ENCODE peak calls at places on chromosome 15, in nine cellular contexts. F is mammary epithelial cell, P is astrocyte of the spinal cord, A is GM12865, K is fibroblast of mammary gland, L is fibroblast of lung, W is choroid plexus epithelial cell, J is mesothelial cell of epicardium, N is prostate gland. S is an unnamed sample.

GRCh38 chr15:81161215-81161673 is 27.2 kb downstream of the CFAP161 start:
- DNase-seq in F (no peak), J (no peak), N (no peak), A (peak), L (no peak), P (no peak), K (no peak), W (no peak), S (no peak)

GRCh38 chr15:68819451-68820204 is 1.1 kb downstream of the ANP32A start:
- DNase-seq in K (peak), A (peak), L (peak), P (peak), F (peak), W (peak), N (peak), J (no peak), S (no peak)

GRCh38 chr15:67700023-67700422 is 125.3 kb upstream of the SKOR1 start:
- DNase-seq in J (no peak), N (no peak), K (peak), P (no peak), L (peak), A (no peak), F (no peak), W (no peak), S (no peak)

GRCh38 chr15:35784745-35785144 is 238.8 kb upstream of the DPH6 start:
- DNase-seq in K (no peak), N (no peak), L (no peak), A (no peak), W (peak), F (no peak), J (no peak), P (peak), S (no peak)

GRCh38 chr15:69032703-69033373 is 18.3 kb downstream of the NOX5 start:
- DNase-seq in J (no peak), K (no peak), W (no peak), A (no peak), N (no peak), L (no peak), P (no peak), F (no peak), S (no peak)

GRCh38 chr15:44087578-44088190 is 107.4 kb downstream of the FRMD5 start:
- DNase-seq in A (no peak), J (no peak), P (peak), F (peak), N (no peak), W (peak), K (peak), L (peak), S (no peak)

GRCh38 chr15:75107905-75108838 is 84.8 kb downstream of the PPCDC start:
- DNase-seq in L (peak), J (no peak), P (peak), W (peak), A (peak), K (peak), N (no peak), F (peak), S (no peak)

GRCh38 chr15:88141490-88141889 is 115.0 kb downstream of the NTRK3 start:
- DNase-seq in L (no peak), K (no peak), F (no peak), J (no peak), N (no peak), P (no peak), W (no peak), A (no peak), S (no peak)

GRCh38 chr15:66563566-66564110 is 2.2 kb downstream of the LCTL start:
- DNase-seq in K (no peak), P (no peak), L (no peak), A (no peak), W (no peak), J (no peak), F (no peak), N (no peak), S (no peak)

GRCh38 chr15:35496585-35496984 is 49.4 kb downstream of the DPH6 start:
- DNase-seq in N (no peak), J (no peak), A (peak), W (no peak), P (no peak), K (peak), F (no peak), L (no peak), S (no peak)

GRCh38 chr15:88982304-88982945 is 69.2 kb upstream of the MFGE8 start:
- DNase-seq in A (peak), N (no peak), F (no peak), L (peak), J (no peak), K (peak), W (peak), P (peak), S (no peak)

GRCh38 chr15:76904461-76905012 is 603 bp downstream of the SCAPER start:
- DNase-seq in N (peak), A (peak), P (peak), W (peak), L (peak), J (no peak), F (peak), K (peak), S (no peak)

GRCh38 chr15:85125056-85125661 is 143.5 kb downstream of the PDE8A start:
- DNase-seq in L (peak), P (peak), F (peak), A (no peak), N (no peak), J (no peak), W (peak), K (peak), S (no peak)

GRCh38 chr15:75063889-75064288 is 40.5 kb downstream of the PPCDC start:
- DNase-seq in W (no peak), K (no peak), J (no peak), P (no peak), L (no peak), N (no peak), A (no peak), F (no peak), S (no peak)

GRCh38 chr15:101294731-101295606 is at the start of gene SNRPA1:
- DNase-seq in L (peak), A (peak), P (peak), K (peak), F (peak), N (peak), W (peak), J (peak), S (peak)

GRCh38 chr15:101188517-101189340 is 63.1 kb downstream of the CHSY1 start:
- DNase-seq in P (peak), A (peak), J (no peak), K (peak), L (peak), F (no peak), W (peak), N (no peak), S (no peak)

GRCh38 chr15:38707802-38708671 is 143.4 kb upstream of the RASGRP1 start:
- DNase-seq in L (peak), F (peak), N (peak), K (peak), A (peak), P (peak), J (no peak), W (peak), S (no peak)

GRCh38 chr15:26177816-26178215 is 314.7 kb upstream of the ATP10A start:
- DNase-seq in J (no peak), W (no peak), F (no peak), N (no peak), P (no peak), K (no peak), A (no peak), L (no peak), S (no peak)

GRCh38 chr15:51726302-51727073 is 11.0 kb downstream of the LYSMD2 start:
- DNase-seq in L (peak), A (peak), F (peak), J (no peak), K (peak), W (peak), N (no peak), P (peak), S (peak)

GRCh38 chr15:50358805-50359204 is 3.8 kb upstream of the GABPB1 start:
- DNase-seq in A (peak), F (peak), K (peak), W (peak), P (peak), L (peak), J (no peak), N (no peak), S (no peak)

GRCh38 chr15:88814393-88814792 is 11.2 kb downstream of the ACAN start:
- DNase-seq in A (no peak), J (no peak), K (no peak), P (no peak), N (no peak), F (no peak), L (no peak), W (no peak), S (no peak)

GRCh38 chr15:67187351-67187854 is 67.1 kb downstream of the AAGAB start:
- DNase-seq in L (no peak), K (no peak), A (no peak), P (no peak), F (no peak), N (no peak), J (no peak), W (peak), S (no peak)

GRCh38 chr15:26013946-26014345 is 150.8 kb upstream of the ATP10A start:
- DNase-seq in A (no peak), K (no peak), P (no peak), J (no peak), N (no peak), L (no peak), F (no peak), W (no peak), S (no peak)

GRCh38 chr15:70259640-70260066 is 161.9 kb upstream of the TLE3 start:
- DNase-seq in J (no peak), A (no peak), N (no peak), K (no peak), L (no peak), W (no peak), P (no peak), F (no peak), S (no peak)

GRCh38 chr15:35471024-35471423 is 74.9 kb downstream of the DPH6 start:
- DNase-seq in J (no peak), K (no peak), L (no peak), N (no peak), A (no peak), F (no peak), P (no peak), W (no peak), S (no peak)

GRCh38 chr15:50879016-50879415 is 29.5 kb upstream of the AP4E1 start:
- DNase-seq in P (no peak), N (no peak), W (no peak), K (no peak), J (no peak), L (no peak), A (peak), F (no peak), S (no peak)

GRCh38 chr15:88535607-88536313 is 10.7 kb downstream of the DET1 start:
- DNase-seq in F (no peak), K (no peak), P (no peak), J (no peak), A (no peak), N (no peak), L (no peak), W (no peak), S (no peak)

GRCh38 chr15:33007295-33007855 is 187.1 kb downstream of the FMN1 start:
- DNase-seq in F (peak), N (no peak), K (peak), P (peak), W (peak), J (no peak), L (peak), A (no peak), S (no peak)

GRCh38 chr15:76398301-76398700 is 61.7 kb downstream of the ISL2 start:
- DNase-seq in A (no peak), P (no peak), K (no peak), F (no peak), W (no peak), J (no peak), N (no peak), L (no peak), S (no peak)

DNA sequence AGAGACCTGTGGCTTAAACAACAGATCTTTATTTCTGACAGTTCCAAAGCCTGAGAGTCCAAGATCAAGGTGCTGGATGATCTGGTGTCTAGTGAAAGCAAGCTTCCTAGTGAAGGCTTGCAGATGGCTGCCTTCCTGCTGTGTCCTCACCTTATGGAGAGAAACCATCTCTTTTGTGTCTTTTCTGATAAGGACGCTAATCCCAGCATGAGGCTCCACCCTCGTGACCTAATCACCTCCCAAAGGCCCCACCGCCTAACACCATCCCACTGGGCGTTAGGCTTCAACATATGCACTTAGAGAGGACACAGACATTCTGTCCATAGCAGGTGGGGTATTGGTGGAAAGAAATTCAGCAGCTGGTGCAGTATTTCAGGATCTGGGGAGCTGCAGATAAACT is 19.8 kb upstream of the LYSMD4 start:
- DNase-seq in A (no peak), J (no peak), P (no peak), N (no peak), F (no peak), L (no peak), W (no peak), K (no peak), S (no peak)
- TF ChIP-seq CTCF in A (no peak), J (no peak), P (no peak), N (no peak), F (no peak), L (no peak), W (no peak), K (no peak), S (no peak)

GRCh38 chr15:99492716-99493115 is 73.1 kb upstream of the MEF2A start:
- DNase-seq in P (no peak), L (no peak), N (no peak), W (no peak), J (no peak), F (no peak), K (no peak), A (no peak), S (no peak)
- TF ChIP-seq CTCF in P (no peak), L (no peak), N (no peak), W (no peak), J (no peak), F (no peak), K (no peak), A (no peak), S (no peak)

DNA sequence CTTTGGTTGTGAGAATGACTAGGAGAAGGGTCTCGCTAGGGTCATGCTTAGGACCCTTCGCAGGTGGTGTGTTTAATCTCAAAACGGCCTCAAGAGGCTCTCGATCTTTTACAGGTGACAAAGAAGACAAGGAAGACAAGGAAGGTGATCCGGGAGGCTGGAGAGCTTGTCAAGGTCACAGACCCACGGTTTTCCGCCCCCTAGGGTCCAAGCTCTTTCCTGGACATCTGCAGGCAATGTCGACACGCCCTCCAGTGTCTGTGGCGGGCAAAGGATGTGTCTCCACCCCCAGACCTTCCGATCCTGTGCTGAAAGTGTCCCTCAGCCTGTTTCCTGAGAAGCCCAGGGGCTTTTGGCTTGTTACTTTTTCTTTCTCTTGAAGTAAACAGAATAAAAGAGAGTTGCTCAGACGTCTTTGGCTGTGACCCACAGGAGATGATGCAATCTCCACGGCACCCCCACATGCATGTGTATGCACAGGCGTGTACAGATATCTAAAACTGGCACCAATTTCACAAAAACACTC is 108.7 kb downstream of the KLF13 start:
- DNase-seq in P (peak), W (peak), K (peak), L (peak), N (peak), F (peak), A (peak), J (no peak), S (no peak)
- TF ChIP-seq CTCF in P (peak), W (peak), K (peak), L (peak), N (peak), F (peak), A (peak), J (no peak), S (no peak)

GRCh38 chr15:78947506-78947905 is 2.7 kb upstream of the CTSH start:
- DNase-seq in A (no peak), P (no peak), W (no peak), J (no peak), N (no peak), K (no peak), F (no peak), L (no peak), S (no peak)

GRCh38 chr15:78950343-78950742 is 5.5 kb upstream of the CTSH start:
- DNase-seq in N (no peak), W (no peak), F (no peak), K (no peak), J (no peak), P (no peak), A (no peak), L (no peak), S (no peak)

GRCh38 chr15:78951841-78952238 is 7.0 kb upstream of the CTSH start:
- DNase-seq in F (peak), N (no peak), A (no peak), J (no peak), K (no peak), W (peak), P (no peak), L (peak), S (no peak)

GRCh38 chr15:78949461-78949860 is 4.6 kb upstream of the CTSH start:
- DNase-seq in W (no peak), L (no peak), J (no peak), P (no peak), K (no peak), F (peak), N (peak), A (no peak), S (no peak)

DNA sequence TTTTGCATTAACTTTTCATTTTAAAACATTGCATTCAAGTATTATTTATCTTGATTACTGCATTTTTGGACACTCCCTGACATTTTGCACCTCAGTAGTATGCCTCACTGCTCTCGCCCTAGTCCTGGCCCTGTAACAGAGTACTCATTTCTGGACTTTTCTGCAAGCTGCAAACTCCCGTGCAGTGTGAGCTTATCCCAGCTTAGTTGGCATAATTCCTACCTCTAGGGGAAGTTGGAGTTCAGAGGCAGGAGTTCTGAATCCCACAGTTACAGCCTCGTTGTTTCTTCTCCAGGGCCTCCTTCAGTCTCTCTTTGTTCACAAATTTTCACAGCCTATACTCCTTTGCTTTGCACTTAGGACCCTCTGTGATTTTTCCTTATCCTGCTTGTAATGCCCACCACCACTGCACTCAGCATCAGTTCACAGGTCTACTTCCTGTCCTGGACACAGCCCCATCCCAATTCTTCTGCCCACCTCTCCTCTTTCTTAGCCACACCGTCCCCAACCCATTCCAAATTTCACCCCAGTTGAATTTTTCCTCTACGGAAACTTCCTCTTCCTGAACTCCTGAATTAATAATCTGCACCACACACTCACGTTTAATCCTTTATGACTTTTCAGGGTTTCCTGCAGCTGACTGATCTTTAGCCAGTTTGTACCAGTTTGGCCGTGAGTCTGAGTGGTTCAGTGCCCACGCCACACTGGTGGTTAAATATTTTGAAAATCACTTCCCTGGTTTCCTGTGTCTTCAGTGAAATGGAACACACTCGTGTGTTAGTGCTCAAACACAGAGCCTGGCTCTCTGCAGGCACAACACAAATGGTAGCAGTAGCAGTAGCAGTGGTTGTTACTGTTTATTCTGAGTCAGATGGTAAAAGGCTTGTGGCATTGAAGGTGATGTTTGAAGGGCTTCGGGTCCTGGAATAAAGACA is 6.3 kb upstream of the CTSH start:
- DNase-seq in L (peak), K (no peak), P (peak), W (peak), J (no peak), A (peak), F (peak), N (no peak), S (no peak)
- TF ChIP-seq CTCF in L (peak), K (peak), P (peak), W (peak), J (peak), A (no peak), F (peak), N (peak), S (no peak)

GRCh38 chr15:63668601-63669000 is 71.4 kb downstream of the FBXL22 start:
- DNase-seq in N (no peak), L (no peak), W (no peak), J (no peak), A (peak), K (no peak), P (no peak), F (no peak), S (no peak)
- TF ChIP-seq CTCF in N (no peak), L (no peak), W (no peak), J (no peak), A (no peak), K (no peak), P (no peak), F (no peak), S (no peak)

GRCh38 chr15:91885054-91885453 is 31.5 kb downstream of the SLCO3A1 start:
- DNase-seq in A (no peak), K (no peak), W (no peak), F (no peak), J (no peak), N (no peak), P (no peak), L (no peak), S (no peak)

GRCh38 chr15:91887321-91887720 is 33.8 kb downstream of the SLCO3A1 start:
- DNase-seq in J (no peak), F (no peak), L (no peak), N (no peak), P (no peak), K (no peak), A (no peak), W (no peak), S (no peak)

GRCh38 chr15:91884604-91885003 is 31.1 kb downstream of the SLCO3A1 start:
- DNase-seq in A (no peak), L (peak), N (no peak), F (no peak), J (no peak), P (no peak), K (no peak), W (no peak), S (no peak)

GRCh38 chr15:91886878-91887277 is 33.4 kb downstream of the SLCO3A1 start:
- DNase-seq in F (no peak), N (no peak), K (no peak), P (no peak), W (no peak), L (no peak), J (no peak), A (no peak), S (no peak)

GRCh38 chr15:91885714-91886265 is 32.3 kb downstream of the SLCO3A1 start:
- DNase-seq in W (no peak), N (no peak), A (no peak), J (no peak), F (no peak), L (no peak), K (no peak), P (no peak), S (no peak)
- TF ChIP-seq CTCF in W (no peak), N (no peak), A (no peak), J (no peak), F (no peak), L (no peak), K (no peak), P (no peak), S (no peak)

GRCh38 chr15:19987389-19988048 is 554.1 kb downstream of the GOLGA6L6 start:
- DNase-seq in F (no peak), N (no peak), K (no peak), A (no peak), P (no peak), L (no peak), W (no peak), J (no peak), S (no peak)
- TF ChIP-seq CTCF in F (no peak), N (no peak), K (no peak), A (no peak), P (no peak), L (no peak), W (no peak), J (no peak), S (no peak)